ENCODE peak calls at places on chromosomes 12 and 14, in seven cellular contexts. O, I, W, P, S, H and N are unnamed samples.

GRCh38 chr12:34598352-34598827 is 576.1 kb downstream of the ALG10 start:
- DNase-seq in O (no peak), I (no peak), W (no peak), P (no peak), S (no peak), H (no peak), N (no peak)

GRCh38 chr12:74412607-74413230 is 124.9 kb upstream of the ATXN7L3B start:
- DNase-seq in O (peak; percentile 6), I (peak; percentile 19), W (peak; percentile 3), P (peak; percentile 75), S (peak; percentile 25), H (no peak), N (no peak)

GRCh38 chr12:6768385-6769002 is 2.3 kb downstream of the PTMS start:
- DNase-seq in O (no peak), I (no peak), W (peak; percentile 33), P (no peak), S (peak; percentile 15), H (no peak), N (no peak)

GRCh38 chr14:29584992-29585391 is 342.7 kb downstream of the PRKD1 start:
- DNase-seq in O (peak; percentile 30), I (peak; percentile 59), W (peak; percentile 94), P (no peak), S (peak; percentile 92), H (no peak), N (peak; percentile 30)

GRCh38 chr12:131806654-131807053 is 21.5 kb upstream of the MMP17 start:
- DNase-seq in O (no peak), I (no peak), W (no peak), P (no peak), S (no peak), H (no peak), N (no peak)

GRCh38 chr14:52090936-52091335 is 22.1 kb upstream of the NID2 start:
- DNase-seq in O (no peak), I (no peak), W (no peak), P (no peak), S (no peak), H (no peak), N (no peak)

GRCh38 chr12:109346920-109347319 is 780 bp upstream of the MYO1H start:
- DNase-seq in O (no peak), I (peak; percentile 10), W (no peak), P (no peak), S (no peak), H (peak; percentile 63), N (no peak)

GRCh38 chr12:104011265-104011664 is 38.7 kb downstream of the GLT8D2 start:
- DNase-seq in O (no peak), I (no peak), W (peak; percentile 96), P (no peak), S (peak; percentile 82), H (no peak), N (no peak)

GRCh38 chr12:73262788-73263381 is 990.7 kb downstream of the TRHDE start:
- DNase-seq in O (no peak), I (no peak), W (no peak), P (no peak), S (no peak), H (no peak), N (no peak)

GRCh38 chr14:71142375-71143038 is 235.2 kb downstream of the PCNX1 start:
- DNase-seq in O (no peak), I (peak; percentile 24), W (peak; percentile 98), P (peak; percentile 66), S (peak; percentile 90), H (no peak), N (no peak)

GRCh38 chr12:76424941-76425340 is 76.7 kb upstream of the BBS10 start:
- DNase-seq in O (no peak), I (no peak), W (no peak), P (no peak), S (no peak), H (no peak), N (no peak)

GRCh38 chr12:76422878-76423438 is 74.7 kb upstream of the BBS10 start:
- DNase-seq in O (no peak), I (peak; percentile 27), W (peak; percentile 82), P (peak; percentile 13), S (peak; percentile 81), H (no peak), N (no peak)

GRCh38 chr12:76426160-76426559 is 77.9 kb upstream of the BBS10 start:
- DNase-seq in O (no peak), I (no peak), W (no peak), P (no peak), S (no peak), H (no peak), N (no peak)

GRCh38 chr12:76432733-76433132 is 84.5 kb upstream of the BBS10 start:
- DNase-seq in O (no peak), I (no peak), W (no peak), P (no peak), S (no peak), H (no peak), N (no peak)

GRCh38 chr12:76428117-76428516 is 79.9 kb upstream of the BBS10 start:
- DNase-seq in O (no peak), I (no peak), W (no peak), P (no peak), S (no peak), H (no peak), N (no peak)
- H3K23ac ChIP-seq in O (no peak overlapping the region), I (no peak overlapping the region), W (no peak overlapping the region), P (no peak overlapping the region), S (no peak overlapping the region), H (no peak overlapping the region), N (no peak overlapping the region)

GRCh38 chr14:103714063-103714724 is 1.1 kb downstream of the XRCC3 start:
- DNase-seq in O (no peak), I (no peak), W (no peak), P (no peak), S (no peak), H (no peak), N (no peak)
- H3K23ac ChIP-seq in O (no peak overlapping the region), I (no peak overlapping the region), W (peak overlapping the region; percentile 33), P (no peak overlapping the region), S (no peak overlapping the region), H (no peak overlapping the region), N (no peak overlapping the region)

GRCh38 chr12:19222566-19222965 is 93.0 kb downstream of the PLEKHA5 start:
- DNase-seq in O (no peak), I (no peak), W (no peak), P (no peak), S (no peak), H (no peak), N (no peak)

GRCh38 chr12:19220861-19221466 is 91.4 kb downstream of the PLEKHA5 start:
- DNase-seq in O (no peak), I (no peak), W (peak; percentile 89), P (no peak), S (no peak), H (no peak), N (no peak)

GRCh38 chr12:19224746-19225145 is 95.2 kb downstream of the PLEKHA5 start:
- DNase-seq in O (no peak), I (no peak), W (no peak), P (no peak), S (no peak), H (no peak), N (no peak)

GRCh38 chr12:19223018-19223417 is 93.5 kb downstream of the PLEKHA5 start:
- DNase-seq in O (no peak), I (no peak), W (no peak), P (peak; percentile 32), S (no peak), H (no peak), N (no peak)

GRCh38 chr12:19223695-19224094 is 94.2 kb downstream of the PLEKHA5 start:
- DNase-seq in O (no peak), I (no peak), W (peak; percentile 83), P (no peak), S (peak; percentile 44), H (no peak), N (no peak)
- H3K23ac ChIP-seq in O (no peak overlapping the region), I (no peak overlapping the region), W (no peak overlapping the region), P (no peak overlapping the region), S (no peak overlapping the region), H (no peak overlapping the region), N (no peak overlapping the region)

GRCh38 chr12:4567073-4567881 is 5.3 kb downstream of the DYRK4 start:
- DNase-seq in O (no peak), I (no peak), W (no peak), P (peak; percentile 25), S (no peak), H (no peak), N (no peak)
- H3K23ac ChIP-seq in O (no peak overlapping the region), I (no peak overlapping the region), W (no peak overlapping the region), P (no peak overlapping the region), S (no peak overlapping the region), H (no peak overlapping the region), N (no peak overlapping the region)

GRCh38 chr14:20820063-20820904 is 17.6 kb upstream of the RNASE1 start:
- DNase-seq in O (peak; percentile 50), I (peak; percentile 94), W (no peak), P (peak; percentile 41), S (no peak), H (peak; percentile 66), N (peak; percentile 92)
- H3K23ac ChIP-seq in O (no peak overlapping the region), I (no peak overlapping the region), W (no peak overlapping the region), P (no peak overlapping the region), S (no peak overlapping the region), H (no peak overlapping the region), N (no peak overlapping the region)